ENCODE peak calls at places on chromosome 11, in four cellular contexts. A, V, D and L are unnamed samples.
A peak's percentile ranks its signal among the peaks of the same experiment; 100 is the strongest.

GRCh38 chr11:19821412-19821875 is 108.8 kb downstream of the NAV2 start:
- DNase-seq in A (no peak), V (no peak), D (no peak), L (no peak)

GRCh38 chr11:114232400-114233070 is 63.7 kb upstream of the NNMT start:
- DNase-seq in A (no peak), V (no peak), D (no peak), L (no peak)

GRCh38 chr11:121762820-121763219 is 310.1 kb upstream of the SORL1-AS1 start:
- DNase-seq in A (no peak), V (no peak), D (no peak), L (no peak)

GRCh38 chr11:130070829-130071205 is 1.1 kb downstream of the APLP2 start:
- DNase-seq in A (no peak), V (no peak), D (no peak), L (no peak)

GRCh38 chr11:108664241-108664640 is 628 bp upstream of the DDX10 start:
- DNase-seq in A (no peak), V (no peak), D (no peak), L (no peak)

GRCh38 chr11:15617126-15617525 is 502.4 kb downstream of the INSC start:
- DNase-seq in A (no peak), V (no peak), D (no peak), L (no peak)

GRCh38 chr11:93984205-93984586 is 37.0 kb upstream of the HEPHL1 start:
- DNase-seq in A (no peak), V (no peak), D (no peak), L (peak; percentile 46)

GRCh38 chr11:8335683-8336082 is 72.0 kb upstream of the LMO1 start:
- DNase-seq in A (no peak), V (no peak), D (no peak), L (no peak)

GRCh38 chr11:125902315-125902926 is 585 bp downstream of the PUS3 start:
- DNase-seq in A (no peak), V (no peak), D (no peak), L (no peak)

GRCh38 chr11:93131709-93132108 is 66.1 kb downstream of the SLC36A4 start:
- DNase-seq in A (no peak), V (no peak), D (no peak), L (no peak)

GRCh38 chr11:118215262-118215661 is 9.5 kb downstream of the JAML start:
- DNase-seq in A (no peak), V (no peak), D (no peak), L (no peak)

GRCh38 chr11:70466596-70466995 is 68.3 kb downstream of the CTTN start:
- DNase-seq in A (no peak), V (no peak), D (no peak), L (no peak)

GRCh38 chr11:85517272-85517671 is 109.9 kb downstream of the DLG2 start:
- DNase-seq in A (no peak), V (no peak), D (no peak), L (no peak)

GRCh38 chr11:75815345-75815983 is 454 bp downstream of the UVRAG start:
- DNase-seq in A (no peak), V (no peak), D (peak; percentile 25), L (no peak)

GRCh38 chr11:130891326-130891725 is 25.0 kb downstream of the SNX19 start:
- DNase-seq in A (no peak), V (no peak), D (no peak), L (no peak)

GRCh38 chr11:28400236-28401100 is 292.3 kb downstream of the METTL15 start:
- DNase-seq in A (peak; percentile 58), V (no peak), D (no peak), L (no peak)

GRCh38 chr11:35082322-35083180 is 56.4 kb upstream of the CD44 start:
- DNase-seq in A (no peak), V (peak; percentile 91), D (peak; percentile 70), L (no peak)

GRCh38 chr11:133821776-133822175 is 23.5 kb downstream of the SPATA19 start:
- DNase-seq in A (no peak), V (no peak), D (no peak), L (no peak)

GRCh38 chr11:95910638-95911368 is 13.1 kb downstream of the MTMR2 start:
- DNase-seq in A (no peak), V (no peak), D (no peak), L (no peak)

GRCh38 chr11:34825315-34825669 is 90.9 kb downstream of the APIP start:
- DNase-seq in A (no peak), V (no peak), D (no peak), L (no peak)

GRCh38 chr11:7072401-7073028 is 16.3 kb upstream of the RBMXL2 start:
- DNase-seq in A (no peak), V (no peak), D (no peak), L (no peak)

GRCh38 chr11:132911186-132911585 is 621.1 kb downstream of the OPCML start:
- DNase-seq in A (peak; percentile 4), V (no peak), D (no peak), L (no peak)

GRCh38 chr11:34585870-34586654 is 34.8 kb upstream of the EHF start:
- DNase-seq in A (peak; percentile 39), V (no peak), D (no peak), L (peak; percentile 23)

DNA sequence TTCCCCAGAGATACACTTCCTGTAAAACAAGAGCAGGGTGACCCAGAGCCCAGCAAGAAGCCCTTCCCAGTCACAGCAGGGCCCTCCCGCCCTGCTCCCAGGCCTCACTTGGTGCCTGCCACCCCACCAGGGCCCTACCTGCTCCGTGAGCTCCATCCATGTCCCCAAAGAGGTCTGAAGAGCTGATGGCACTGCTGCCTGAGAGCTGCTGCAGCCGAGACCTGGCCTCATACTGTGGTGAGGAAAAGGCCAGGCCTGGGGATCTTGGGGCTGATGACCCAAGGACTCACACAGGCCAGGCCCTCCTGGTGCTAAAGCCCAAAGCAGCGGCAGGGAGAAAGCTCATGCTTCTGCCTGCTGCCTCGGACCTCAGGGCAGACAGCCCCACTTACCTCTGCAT is 10.3 kb downstream of the ARFGAP2 start:
- DNase-seq in A (no peak), V (no peak), D (no peak), L (no peak)
- TF ChIP-seq CTCF in A (no peak), V (no peak), D (no peak), L (no peak)

GRCh38 chr11:59997800-59998199 is 19.2 kb upstream of the OOSP4B start:
- DNase-seq in A (no peak), V (no peak), D (no peak), L (no peak)

GRCh38 chr11:60003729-60004128 is 13.3 kb upstream of the OOSP4B start:
- DNase-seq in A (no peak), V (no peak), D (no peak), L (no peak)

GRCh38 chr11:60005360-60005759 is 11.6 kb upstream of the OOSP4B start:
- DNase-seq in A (no peak), V (no peak), D (no peak), L (no peak)

GRCh38 chr11:59999732-60000131 is 17.2 kb upstream of the OOSP4B start:
- DNase-seq in A (no peak), V (no peak), D (no peak), L (no peak)
- TF ChIP-seq CTCF in A (no peak), V (no peak), D (no peak), L (no peak)

GRCh38 chr11:22331771-22332170 is 6.4 kb upstream of the SLC17A6 start:
- DNase-seq in A (no peak), V (no peak), D (no peak), L (no peak)
- TF ChIP-seq CTCF in A (no peak), V (no peak), D (no peak), L (no peak)

GRCh38 chr11:36509265-36509664 is 807 bp downstream of the TRAF6 start:
- DNase-seq in A (no peak), V (no peak), D (no peak), L (no peak)
- TF ChIP-seq CTCF in A (no peak), V (no peak), D (no peak), L (no peak)